ENCODE peak calls at places on chromosomes 4 and X, in seven cellular contexts. R is H9, S is left lung, K is brain microvascular endothelial cell, X is PC-3, Q is cardiac muscle cell, E is pancreas. I is an unnamed sample.
A peak's percentile ranks its signal among the peaks of the same experiment; 100 is the strongest.

GRCh38 chrX:124190440-124190839 is 142.0 kb upstream of the TEX13D start:
- DNase-seq in X (no peak), Q (no peak), S (no peak), K (no peak), R (no peak), E (no peak), I (no peak)

GRCh38 chr4:8646296-8647093 is 53.9 kb downstream of the CPZ start:
- DNase-seq in S (no peak), K (no peak), E (no peak), X (no peak), Q (no peak), R (no peak), I (no peak)

GRCh38 chrX:73963682-73964081 is 340.3 kb upstream of the ZCCHC13 start:
- DNase-seq in S (no peak), K (no peak), R (no peak), E (no peak), X (no peak), Q (peak; percentile 12), I (no peak)

GRCh38 chrX:9681422-9681821 is 84.2 kb downstream of the GPR143 start:
- DNase-seq in X (no peak), S (no peak), Q (peak; percentile 42), E (no peak), R (no peak), K (peak; percentile 18), I (no peak)

GRCh38 chrX:65596270-65596669 is 61.7 kb upstream of the LAS1L start:
- DNase-seq in Q (peak; percentile 41), K (peak; percentile 22), S (no peak), E (no peak), X (peak; percentile 28), R (no peak), I (peak; percentile 36)

GRCh38 chr4:140136509-140136908 is 17.5 kb downstream of the MAML3 start:
- DNase-seq in K (no peak), Q (peak; percentile 14), X (peak; percentile 78), R (no peak), S (no peak), E (no peak), I (no peak)

GRCh38 chr4:8664976-8665375 is 72.4 kb downstream of the CPZ start:
- DNase-seq in E (no peak), S (peak; percentile 8), K (no peak), Q (no peak), R (no peak), X (no peak), I (no peak)

GRCh38 chr4:107740950-107741701 is 21.1 kb upstream of the PAPSS1 start:
- DNase-seq in S (no peak), Q (peak; percentile 93), R (no peak), X (peak; percentile 21), E (peak; percentile 47), K (peak; percentile 77), I (no peak)

GRCh38 chr4:89404530-89404929 is 96.9 kb upstream of the GPRIN3 start:
- DNase-seq in Q (no peak), K (no peak), E (no peak), X (no peak), S (no peak), R (no peak), I (no peak)

GRCh38 chrX:21412883-21413282 is 38.7 kb downstream of the CNKSR2 start:
- DNase-seq in R (no peak), E (no peak), Q (no peak), K (peak; percentile 47), S (no peak), X (no peak), I (no peak)

GRCh38 chr4:54930226-54930625 is 195.2 kb downstream of the KDR start:
- DNase-seq in R (no peak), Q (peak; percentile 77), E (no peak), S (no peak), K (peak; percentile 94), X (peak; percentile 19), I (no peak)

GRCh38 chr4:93710101-93710846 is 118.3 kb upstream of the ATOH1 start:
- DNase-seq in R (peak; percentile 56), X (peak; percentile 49), K (no peak), S (peak; percentile 36), Q (no peak), E (no peak), I (no peak)

GRCh38 chrX:80423000-80423399 is 2.8 kb downstream of the TENT5D start:
- DNase-seq in K (no peak), E (no peak), X (no peak), S (no peak), Q (no peak), R (no peak), I (no peak)

GRCh38 chrX:15366507-15367352 is 17.5 kb downstream of the VEGFD start:
- DNase-seq in R (no peak), E (no peak), K (no peak), X (no peak), Q (no peak), S (no peak), I (no peak)

GRCh38 chrX:65607070-65607742 is 60.2 kb upstream of the MSN start:
- DNase-seq in R (no peak), S (no peak), K (peak; percentile 20), Q (peak; percentile 24), X (peak; percentile 42), E (no peak), I (no peak)

GRCh38 chr4:2942037-2942531 is 21.1 kb downstream of the NOP14 start:
- DNase-seq in X (no peak), K (no peak), S (no peak), R (no peak), Q (no peak), E (peak; percentile 8), I (no peak)

GRCh38 chr4:155529197-155529596 is 137.5 kb upstream of the GUCY1A1 start:
- DNase-seq in X (peak; percentile 44), Q (peak; percentile 69), K (no peak), E (no peak), S (no peak), R (no peak), I (no peak)

GRCh38 chrX:69995400-69996101 is 54.2 kb downstream of the AWAT2 start:
- DNase-seq in X (no peak), R (no peak), K (no peak), Q (no peak), E (no peak), S (no peak), I (no peak)

GRCh38 chr4:36471903-36472302 is 190.5 kb downstream of the DTHD1 start:
- DNase-seq in X (no peak), K (no peak), S (no peak), R (no peak), Q (no peak), E (no peak), I (no peak)

GRCh38 chr4:87166296-87166854 is 54.0 kb downstream of the KLHL8 start:
- DNase-seq in X (no peak), Q (no peak), R (no peak), S (no peak), K (no peak), E (no peak), I (no peak)

GRCh38 chrX:120380699-120381098 is 18.8 kb downstream of the ATP1B4 start:
- DNase-seq in E (no peak), S (no peak), K (no peak), X (peak; percentile 41), R (peak; percentile 33), Q (no peak), I (peak; percentile 0)

GRCh38 chr4:8157944-8158709 is 486 bp downstream of the ABLIM2 start:
- DNase-seq in S (no peak), R (no peak), Q (no peak), K (no peak), E (peak; percentile 63), X (peak; percentile 11), I (no peak)

GRCh38 chr4:124322234-124322831 is 390.2 kb downstream of the ANKRD50 start:
- DNase-seq in K (no peak), E (no peak), X (peak; percentile 69), R (no peak), S (no peak), Q (peak; percentile 77), I (no peak)

DNA sequence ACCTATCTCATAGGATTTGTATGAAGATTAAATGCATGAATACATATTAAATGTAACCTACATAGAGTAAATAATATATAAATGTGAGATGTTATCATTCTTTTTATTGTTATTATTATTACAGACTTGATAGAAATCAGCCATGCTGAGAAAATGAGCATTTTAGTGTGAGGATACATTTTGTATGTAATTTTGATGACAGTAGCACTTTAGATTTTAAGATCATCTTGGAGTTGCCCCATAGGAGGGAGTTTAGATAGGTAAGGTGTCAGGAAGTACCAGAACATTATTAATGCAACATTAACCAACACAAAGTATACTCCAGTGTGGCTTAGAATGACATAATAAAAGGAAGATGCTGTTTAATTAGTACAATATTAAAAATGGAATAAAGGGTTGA is 8.4 kb downstream of the TMPRSS11A start:
- DNase-seq in Q (no peak), S (no peak), X (no peak), E (no peak), K (no peak), R (no peak), I (no peak)
- H3K27ac ChIP-seq in Q (no peak overlapping the region), S (no peak overlapping the region), X (no peak overlapping the region), E (no peak overlapping the region), K (no peak overlapping the region), R (no peak overlapping the region), I (no peak overlapping the region)

DNA sequence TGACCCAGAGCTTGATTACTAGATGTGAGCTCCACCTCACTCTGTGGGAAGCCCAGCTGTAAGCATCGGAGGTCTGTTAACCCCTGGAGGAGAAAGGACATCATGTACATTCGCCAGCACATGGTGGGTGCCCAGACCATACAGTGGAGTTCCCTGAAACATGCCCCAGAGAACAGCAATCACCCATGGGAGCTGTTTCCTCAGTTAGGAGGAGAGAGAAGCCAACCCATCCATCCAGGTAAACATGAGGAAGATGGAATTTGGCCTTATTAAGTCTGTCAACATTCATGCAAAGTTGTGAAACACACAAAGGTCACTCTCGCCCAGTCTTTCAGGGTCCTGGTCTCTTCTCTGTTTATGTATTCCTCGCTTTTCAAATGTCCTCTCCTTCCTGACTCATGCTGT is 354.7 kb downstream of the ANK2 start:
- DNase-seq in Q (no peak), E (no peak), K (no peak), S (no peak), X (no peak), R (no peak), I (no peak)
- H3K27ac ChIP-seq in Q (no peak overlapping the region), E (no peak overlapping the region), K (no peak overlapping the region), S (no peak overlapping the region), X (no peak overlapping the region), R (no peak overlapping the region), I (no peak overlapping the region)

DNA sequence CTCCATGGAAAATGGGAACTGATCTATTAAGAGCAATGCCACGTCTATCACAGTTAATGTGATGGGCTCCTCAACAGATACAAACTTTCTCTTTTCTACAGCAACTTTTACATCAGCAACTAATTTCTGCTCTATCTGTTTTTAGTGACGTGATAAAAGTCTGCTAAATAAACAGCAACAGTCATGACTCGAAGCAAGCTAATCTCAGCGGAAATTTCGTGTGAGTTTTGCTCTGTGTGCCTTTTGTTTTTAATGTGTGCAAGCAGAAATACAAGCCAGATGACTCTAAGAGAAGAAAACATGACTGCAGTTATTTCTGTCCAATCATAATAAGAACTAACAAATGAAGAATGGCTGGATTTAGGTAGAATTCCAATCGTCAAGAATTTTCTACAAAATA is 214.4 kb downstream of the LDB2 start:
- DNase-seq in R (no peak), S (no peak), E (no peak), K (peak; percentile 94), Q (peak; percentile 86), X (no peak), I (no peak)
- H3K27ac ChIP-seq in R (no peak overlapping the region), S (no peak overlapping the region), E (no peak overlapping the region), K (peak overlapping the region; percentile 92), Q (no peak overlapping the region), X (no peak overlapping the region), I (no peak overlapping the region)

DNA sequence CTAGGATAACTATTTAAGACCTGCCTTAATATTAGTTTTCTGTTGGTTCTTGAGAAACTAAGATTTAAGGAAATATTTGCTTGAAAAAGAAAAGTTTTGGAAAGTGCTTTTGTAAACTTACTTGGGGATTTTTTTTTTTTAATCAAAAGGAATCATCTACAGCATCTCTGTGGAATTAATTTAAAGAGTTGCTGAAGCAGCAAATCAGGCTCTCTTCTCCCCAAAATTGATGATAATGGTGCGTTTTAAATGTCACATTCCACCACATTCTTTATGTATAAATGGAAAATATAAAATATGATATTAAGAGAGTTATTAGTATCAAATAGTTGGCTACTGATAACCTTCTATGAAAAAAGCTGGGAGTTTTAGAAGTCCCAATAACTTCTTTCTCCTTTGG is 4.2 kb downstream of the KLF3 start:
- DNase-seq in S (no peak), K (no peak), R (no peak), E (no peak), Q (no peak), X (no peak), I (no peak)
- H3K27ac ChIP-seq in S (peak overlapping the region; percentile 100), K (peak overlapping the region; percentile 94), R (no peak overlapping the region), E (no peak overlapping the region), Q (no peak overlapping the region), X (peak overlapping the region; percentile 81), I (peak overlapping the region; percentile 80)